ENCODE peak calls at places on chromosomes 13 and 19, in seven cellular contexts. X, D, O, A, G, Z and Q are unnamed samples. For H3K4me1, the result is how much of the 10 kb centered on the place peaks cover.

GRCh38 chr13:91369432-91369831 is 21.9 kb downstream of the MIR17HG start:
- DNase-seq in X (no peak), D (no peak), O (no peak), A (no peak), G (no peak), Z (no peak), Q (no peak)

GRCh38 chr19:28981994-28982393 is 231.0 kb downstream of the UQCRFS1 start:
- DNase-seq in X (no peak), D (no peak), O (no peak), A (no peak), G (no peak), Z (no peak), Q (no peak)

GRCh38 chr19:11208526-11209471 is 11.5 kb upstream of the KANK2 start:
- DNase-seq in X (no peak), D (no peak), O (no peak), A (no peak), G (no peak), Z (no peak), Q (no peak)

GRCh38 chr13:113745059-113745458 is 14.0 kb upstream of the TMEM255B start:
- DNase-seq in X (no peak), D (no peak), O (no peak), A (no peak), G (no peak), Z (peak), Q (no peak)

GRCh38 chr19:7744871-7745270 is 2.5 kb downstream of the CD209 start:
- DNase-seq in X (no peak), D (peak), O (no peak), A (no peak), G (no peak), Z (peak), Q (no peak)

GRCh38 chr13:105817011-105817410 is 718.5 kb downstream of the EFNB2 start:
- DNase-seq in X (no peak), D (no peak), O (no peak), A (no peak), G (no peak), Z (no peak), Q (no peak)

GRCh38 chr13:22357132-22357531 is 686.3 kb downstream of the FGF9 start:
- DNase-seq in X (no peak), D (no peak), O (no peak), A (peak), G (no peak), Z (no peak), Q (no peak)

GRCh38 chr13:102399791-102400618 is 1.8 kb downstream of the FGF14 start:
- DNase-seq in X (no peak), D (peak), O (peak), A (peak), G (no peak), Z (peak), Q (peak)

GRCh38 chr13:39575641-39576238 is 27.3 kb downstream of the LHFPL6 start:
- DNase-seq in X (no peak), D (no peak), O (no peak), A (no peak), G (no peak), Z (no peak), Q (no peak)

GRCh38 chr13:94346261-94347019 is 133.0 kb downstream of the DCT start:
- DNase-seq in X (no peak), D (no peak), O (no peak), A (no peak), G (no peak), Z (no peak), Q (no peak)

GRCh38 chr13:96822900-96823299 is 171.4 kb downstream of the OXGR1 start:
- DNase-seq in X (no peak), D (peak), O (peak), A (no peak), G (no peak), Z (no peak), Q (no peak)

GRCh38 chr13:101115762-101116161 is 300.5 kb downstream of the NALCN start:
- DNase-seq in X (no peak), D (no peak), O (no peak), A (no peak), G (no peak), Z (no peak), Q (no peak)

GRCh38 chr13:113656831-113657671 is 947 bp downstream of the ATP4B start:
- DNase-seq in X (no peak), D (no peak), O (no peak), A (peak), G (no peak), Z (peak), Q (no peak)

GRCh38 chr13:91313103-91313502 is 34.4 kb upstream of the MIR17HG start:
- DNase-seq in X (no peak), D (peak), O (no peak), A (no peak), G (no peak), Z (no peak), Q (no peak)

GRCh38 chr13:114089341-114089740 is 43.1 kb downstream of the RASA3 start:
- DNase-seq in X (no peak), D (no peak), O (no peak), A (no peak), G (no peak), Z (no peak), Q (no peak)

DNA sequence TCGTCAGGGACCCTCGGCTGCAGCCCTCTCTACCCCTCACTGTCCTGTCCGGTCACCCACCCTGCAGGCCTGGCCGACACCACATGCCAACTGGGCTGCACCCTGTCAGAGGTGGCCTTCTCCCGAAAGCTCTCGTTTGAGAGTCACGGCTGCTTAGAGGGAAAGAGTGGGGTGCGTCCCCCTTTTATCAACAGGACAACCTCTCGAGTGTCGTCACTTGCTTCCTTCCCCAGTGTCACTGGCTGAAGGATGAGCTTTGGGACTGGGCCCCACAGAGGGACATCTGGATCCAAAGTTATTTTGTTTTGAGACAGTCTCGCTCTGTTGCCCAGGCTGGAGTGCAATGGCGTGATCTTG is 28.5 kb downstream of the MAP2K2 start:
- DNase-seq in X (no peak), D (no peak), O (no peak), A (no peak), G (no peak), Z (no peak), Q (no peak)
- TF ChIP-seq CTCF in X (no peak), D (no peak), O (no peak), A (no peak), G (no peak), Z (no peak), Q (no peak)

GRCh38 chr13:45831851-45832250 is 19.7 kb downstream of the SIAH3 start:
- DNase-seq in X (no peak), D (no peak), O (no peak), A (no peak), G (no peak), Z (no peak), Q (no peak)
- H3K4me1 ChIP-seq in X (under half), D (under half), O (under half), A (under half), G (under half), Z (under half), Q (under half)

DNA sequence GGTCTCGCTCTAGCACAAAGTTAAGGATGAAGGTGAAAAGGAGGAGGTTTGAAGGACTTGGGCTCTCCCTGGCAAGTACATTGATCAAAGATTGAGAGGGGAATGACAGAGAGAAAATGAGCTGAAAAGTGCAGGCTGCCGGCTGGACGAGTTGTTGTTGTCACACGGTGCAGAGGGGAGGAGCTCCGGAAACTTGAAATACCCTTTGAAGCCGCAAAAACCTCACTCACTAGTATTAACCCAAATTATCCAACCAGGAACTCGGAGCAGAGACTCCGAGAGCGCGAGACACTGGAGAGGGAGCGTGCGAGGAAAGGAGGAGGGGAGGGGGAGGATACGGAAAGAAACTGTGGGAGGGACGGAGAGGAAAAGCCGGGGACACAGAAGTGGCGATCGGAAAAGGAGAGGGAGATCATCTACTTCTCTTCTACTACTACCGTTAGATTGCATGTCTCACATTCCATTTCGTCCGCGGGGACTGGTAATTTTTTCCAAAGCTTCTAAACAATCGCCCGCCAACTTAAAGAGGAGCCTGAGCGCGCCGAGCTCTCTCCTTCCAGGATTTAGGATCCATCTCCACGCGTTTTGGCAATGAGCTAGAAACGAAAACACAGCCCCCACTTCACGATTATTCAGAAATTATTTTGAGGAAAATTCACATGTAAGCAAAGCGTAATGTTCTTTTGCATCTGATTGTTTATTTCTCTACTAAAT is at the start of gene DACH1:
- DNase-seq in X (no peak), D (peak), O (peak), A (peak), G (no peak), Z (peak), Q (no peak)
- H3K4me3 ChIP-seq in X (peak), D (peak), O (peak), A (peak), G (peak), Z (peak), Q (peak)

GRCh38 chr13:45826741-45827140 is 24.8 kb downstream of the SIAH3 start:
- DNase-seq in X (no peak), D (no peak), O (no peak), A (no peak), G (no peak), Z (no peak), Q (no peak)
- TF ChIP-seq CTCF in X (no peak), D (no peak), O (no peak), A (no peak), G (no peak), Z (no peak), Q (no peak)

GRCh38 chr19:44718441-44719261 is 19.7 kb downstream of the CEACAM16 start:
- DNase-seq in X (no peak), D (peak), O (peak), A (peak), G (peak), Z (no peak), Q (no peak)
- H3K4me1 ChIP-seq in X (under half), D (under half), O (under half), A (under half), G (under half), Z (half or more), Q (under half)

DNA sequence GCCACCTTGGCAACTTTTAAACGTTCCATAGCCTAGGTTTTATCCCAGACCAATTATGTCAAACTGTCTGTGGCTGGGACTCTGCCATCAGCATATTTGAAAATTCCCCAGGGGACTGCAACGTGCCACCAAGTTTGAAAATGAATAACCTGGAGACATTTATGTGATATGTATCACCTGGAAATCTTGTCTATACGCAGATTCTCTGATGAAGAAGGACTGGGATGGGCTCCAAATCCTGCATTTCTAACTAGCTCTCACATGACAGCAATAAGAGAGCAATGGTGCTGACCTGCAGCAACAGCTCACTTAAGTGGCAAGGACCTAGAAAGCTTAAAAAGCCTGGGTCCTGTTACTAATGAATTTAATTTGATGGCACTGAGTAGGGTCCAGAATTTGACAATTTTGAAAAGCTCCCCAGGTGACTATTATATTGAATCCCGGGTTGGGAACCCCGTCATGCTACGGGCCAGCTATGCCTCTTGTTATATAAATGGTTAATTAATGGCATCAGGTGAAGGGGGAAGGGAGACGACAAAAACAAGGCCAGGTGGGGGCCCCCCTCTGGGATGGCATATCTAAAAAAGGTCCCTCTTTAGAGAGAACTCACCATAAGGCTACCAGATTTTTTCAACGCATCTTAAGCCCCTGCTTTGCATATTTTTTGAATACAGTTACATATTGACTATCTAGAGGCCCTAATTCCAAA is 213.7 kb downstream of the ZIC5 start:
- DNase-seq in X (no peak), D (no peak), O (no peak), A (no peak), G (no peak), Z (no peak), Q (no peak)
- H3K4me3 ChIP-seq in X (no peak), D (no peak), O (no peak), A (no peak), G (no peak), Z (no peak), Q (no peak)

GRCh38 chr19:57465680-57466381 is 8.9 kb upstream of the VN1R1 start:
- DNase-seq in X (no peak), D (no peak), O (no peak), A (no peak), G (no peak), Z (no peak), Q (no peak)
- TF ChIP-seq CTCF in X (no peak), D (no peak), O (no peak), A (peak), G (no peak), Z (no peak), Q (no peak)